ENCODE peak calls at places on chromosomes 5 and 9, in five cellular contexts. N is frontal cortex; F is GM20000; H is RWPE1; M is activated CD4-positive, CD25-positive, alpha-beta regulatory T cell treated with anti-CD3 and anti-CD28 coated beads, Interleukin-2, amount 50 U/mL, for 72 hours. Q is an unnamed sample.

GRCh38 chr5:55421074-55421529 is 113.3 kb downstream of the MTREX start:
- DNase-seq in N (no peak), F (peak; percentile 13), H (no peak), M (no peak), Q (peak; percentile 8)

GRCh38 chr5:56415356-56415765 is 182.2 kb upstream of the ANKRD55 start:
- DNase-seq in N (no peak), F (peak; percentile 71), H (no peak), M (no peak), Q (no peak)

GRCh38 chr5:110854200-110854599 is 115.4 kb downstream of the SLC25A46 start:
- DNase-seq in N (no peak), F (no peak), H (no peak), M (no peak), Q (peak; percentile 9)

GRCh38 chr9:23567756-23568155 is 258.3 kb downstream of the ELAVL2 start:
- DNase-seq in N (no peak), F (no peak), H (no peak), M (no peak), Q (no peak)

GRCh38 chr9:18689881-18690280 is 215.9 kb downstream of the ADAMTSL1 start:
- DNase-seq in N (no peak), F (no peak), H (no peak), M (no peak), Q (no peak)

GRCh38 chr5:134736173-134736812 is 2.1 kb upstream of the CAMLG start:
- DNase-seq in N (no peak), F (no peak), H (no peak), M (no peak), Q (no peak)

GRCh38 chr5:180069589-180070247 is 1.8 kb downstream of the RNF130 start:
- DNase-seq in N (peak; percentile 53), F (no peak), H (no peak), M (no peak), Q (peak; percentile 26)

GRCh38 chr9:97389249-97389648 is 22.6 kb upstream of the TDRD7 start:
- DNase-seq in N (no peak), F (no peak), H (no peak), M (no peak), Q (no peak)

GRCh38 chr9:132808645-132809044 is 69.4 kb downstream of the AK8 start:
- DNase-seq in N (no peak), F (no peak), H (no peak), M (no peak), Q (no peak)

GRCh38 chr9:105205787-105206511 is 38.5 kb upstream of the SLC44A1 start:
- DNase-seq in N (no peak), F (no peak), H (peak; percentile 42), M (no peak), Q (peak; percentile 32)

GRCh38 chr9:117234178-117234577 is 180.7 kb downstream of the ASTN2 start:
- DNase-seq in N (no peak), F (no peak), H (no peak), M (no peak), Q (no peak)

GRCh38 chr9:88443480-88444113 is 55.4 kb downstream of the SPIN1 start:
- DNase-seq in N (no peak), F (no peak), H (no peak), M (no peak), Q (no peak)

GRCh38 chr9:971901-972511 is 4.4 kb upstream of the DMRT3 start:
- DNase-seq in N (no peak), F (peak; percentile 41), H (peak; percentile 32), M (no peak), Q (no peak)

GRCh38 chr9:83307051-83307724 is 231.0 kb downstream of the FRMD3 start:
- DNase-seq in N (no peak), F (no peak), H (no peak), M (no peak), Q (no peak)

GRCh38 chr5:151123897-151124751 is 33.5 kb downstream of the ANXA6 start:
- DNase-seq in N (no peak), F (peak; percentile 82), H (no peak), M (no peak), Q (peak; percentile 53)

GRCh38 chr9:84146893-84147705 is 166.5 kb downstream of the RMI1 start:
- DNase-seq in N (no peak), F (no peak), H (no peak), M (no peak), Q (no peak)

GRCh38 chr5:171420429-171421231 is 1.2 kb downstream of the FGF18 start:
- DNase-seq in N (peak; percentile 55), F (no peak), H (no peak), M (no peak), Q (peak; percentile 56)

GRCh38 chr9:134752476-134752875 is 110.9 kb downstream of the COL5A1 start:
- DNase-seq in N (no peak), F (no peak), H (no peak), M (no peak), Q (no peak)

GRCh38 chr9:106800691-106801090 is 62.3 kb upstream of the ZNF462 start:
- DNase-seq in N (no peak), F (no peak), H (no peak), M (no peak), Q (peak; percentile 2)

GRCh38 chr9:121326130-121326838 is 43.8 kb downstream of the STOM start:
- DNase-seq in N (peak; percentile 35), F (no peak), H (no peak), M (no peak), Q (peak; percentile 36)

GRCh38 chr9:127316586-127317383 is 52.2 kb downstream of the GARNL3 start:
- DNase-seq in N (no peak), F (no peak), H (no peak), M (no peak), Q (peak; percentile 32)

GRCh38 chr5:142690641-142691040 is 4.8 kb upstream of the FGF1 start:
- DNase-seq in N (no peak), F (no peak), H (peak; percentile 68), M (no peak), Q (no peak)

GRCh38 chr5:180401236-180401907 is 48.2 kb upstream of the GFPT2 start:
- DNase-seq in N (no peak), F (no peak), H (no peak), M (no peak), Q (no peak)

GRCh38 chr9:137218754-137219271 is 3.2 kb downstream of the RNF208 start:
- DNase-seq in N (no peak), F (no peak), H (no peak), M (no peak), Q (peak; percentile 65)

GRCh38 chr9:127724012-127724411 is 8.1 kb downstream of the TTC16 start:
- DNase-seq in N (no peak), F (no peak), H (no peak), M (no peak), Q (no peak)

GRCh38 chr9:31604516-31604915 is 779.9 kb upstream of the ACO1 start:
- DNase-seq in N (no peak), F (no peak), H (no peak), M (no peak), Q (no peak)

GRCh38 chr5:67221487-67222242 is 25.1 kb upstream of the CD180 start:
- DNase-seq in N (no peak), F (peak; percentile 48), H (no peak), M (no peak), Q (no peak)

GRCh38 chr5:174425271-174425963 is 299.0 kb upstream of the MSX2 start:
- DNase-seq in N (no peak), F (no peak), H (peak; percentile 56), M (no peak), Q (no peak)

GRCh38 chr5:8070138-8070537 is 201.2 kb downstream of the MTRR start:
- DNase-seq in N (no peak), F (no peak), H (no peak), M (no peak), Q (no peak)

GRCh38 chr9:122506964-122507363 is 3.6 kb upstream of the OR1J2 start:
- DNase-seq in N (no peak), F (no peak), H (no peak), M (no peak), Q (no peak)